ENCODE peak calls at places on chromosomes 2 and 18, in ten cellular contexts. A, M, N, Q, C, I, L, U, P and Z are unnamed samples.

GRCh38 chr2:144032566-144032965 is 487.4 kb downstream of the ZEB2 start:
- DNase-seq in A (no peak), M (no peak), N (no peak), Q (no peak), C (no peak), I (no peak), L (no peak), U (no peak), P (peak), Z (no peak)

GRCh38 chr2:191677091-191677645 is 768 bp upstream of the NABP1 start:
- DNase-seq in A (peak), M (peak), N (peak), Q (no peak), C (no peak), I (peak), L (peak), U (peak), P (peak), Z (peak)

GRCh38 chr2:105952131-105952530 is 207.4 kb downstream of the NCK2 start:
- DNase-seq in A (no peak), M (no peak), N (no peak), Q (no peak), C (no peak), I (no peak), L (no peak), U (no peak), P (no peak), Z (no peak)

GRCh38 chr2:26605195-26605968 is 35.8 kb downstream of the CIB4 start:
- DNase-seq in A (peak), M (peak), N (no peak), Q (peak), C (peak), I (peak), L (no peak), U (peak), P (peak), Z (no peak)

GRCh38 chr2:241963223-241963622 is 93.7 kb downstream of the RTP5 start:
- DNase-seq in A (no peak), M (no peak), N (no peak), Q (no peak), C (no peak), I (no peak), L (no peak), U (no peak), P (no peak), Z (no peak)

GRCh38 chr18:10437837-10438236 is 16.6 kb upstream of the APCDD1 start:
- DNase-seq in A (peak), M (no peak), N (no peak), Q (no peak), C (no peak), I (no peak), L (no peak), U (no peak), P (no peak), Z (no peak)

GRCh38 chr2:120986898-120987650 is 251.4 kb downstream of the GLI2 start:
- DNase-seq in A (no peak), M (no peak), N (no peak), Q (no peak), C (no peak), I (no peak), L (no peak), U (no peak), P (no peak), Z (no peak)

GRCh38 chr2:156792242-156792840 is 356.2 kb downstream of the GPD2 start:
- DNase-seq in A (no peak), M (no peak), N (no peak), Q (no peak), C (no peak), I (no peak), L (no peak), U (no peak), P (no peak), Z (no peak)

GRCh38 chr2:176554107-176555048 is 285.1 kb downstream of the MTX2 start:
- DNase-seq in A (peak), M (peak), N (peak), Q (peak), C (peak), I (peak), L (no peak), U (peak), P (peak), Z (no peak)

GRCh38 chr2:48781366-48781765 is 25.8 kb upstream of the LHCGR start:
- DNase-seq in A (no peak), M (no peak), N (no peak), Q (no peak), C (no peak), I (no peak), L (no peak), U (no peak), P (no peak), Z (no peak)

GRCh38 chr18:58687871-58688308 is 16.6 kb downstream of the MALT1 start:
- DNase-seq in A (no peak), M (no peak), N (no peak), Q (no peak), C (peak), I (no peak), L (no peak), U (no peak), P (no peak), Z (no peak)

GRCh38 chr18:57404345-57404744 is 30.8 kb upstream of the ONECUT2 start:
- DNase-seq in A (no peak), M (no peak), N (no peak), Q (no peak), C (no peak), I (no peak), L (no peak), U (no peak), P (no peak), Z (no peak)

GRCh38 chr2:38509322-38509946 is 93.3 kb downstream of the HNRNPLL start:
- DNase-seq in A (peak), M (no peak), N (no peak), Q (no peak), C (no peak), I (no peak), L (no peak), U (peak), P (peak), Z (no peak)

GRCh38 chr2:84776011-84776410 is 104.9 kb downstream of the TRABD2A start:
- DNase-seq in A (no peak), M (no peak), N (no peak), Q (no peak), C (no peak), I (no peak), L (no peak), U (no peak), P (peak), Z (no peak)

GRCh38 chr18:59470627-59471121 is 111.6 kb upstream of the LMAN1 start:
- DNase-seq in A (no peak), M (no peak), N (peak), Q (no peak), C (no peak), I (no peak), L (no peak), U (no peak), P (no peak), Z (no peak)

GRCh38 chr2:201257381-201257940 is 2.9 kb upstream of the CASP8 start:
- DNase-seq in A (peak), M (no peak), N (peak), Q (no peak), C (no peak), I (peak), L (peak), U (peak), P (peak), Z (peak)
- TF ChIP-seq POLR2A in A (no peak), M (no peak), N (no peak), Q (no peak), C (peak), I (no peak), L (no peak), U (no peak), P (no peak), Z (peak)

GRCh38 chr2:158729873-158730620 is 65.1 kb upstream of the DAPL1 start:
- DNase-seq in A (no peak), M (no peak), N (no peak), Q (no peak), C (no peak), I (no peak), L (no peak), U (no peak), P (no peak), Z (no peak)

GRCh38 chr2:158733430-158733755 is 61.7 kb upstream of the DAPL1 start:
- DNase-seq in A (no peak), M (no peak), N (no peak), Q (no peak), C (no peak), I (no peak), L (no peak), U (no peak), P (no peak), Z (no peak)

GRCh38 chr2:158730621-158730905 is 64.6 kb upstream of the DAPL1 start:
- DNase-seq in A (no peak), M (no peak), N (no peak), Q (no peak), C (no peak), I (no peak), L (no peak), U (no peak), P (no peak), Z (no peak)

GRCh38 chr2:158734442-158734841 is 60.7 kb upstream of the DAPL1 start:
- DNase-seq in A (no peak), M (no peak), N (no peak), Q (no peak), C (no peak), I (no peak), L (no peak), U (no peak), P (no peak), Z (no peak)

DNA sequence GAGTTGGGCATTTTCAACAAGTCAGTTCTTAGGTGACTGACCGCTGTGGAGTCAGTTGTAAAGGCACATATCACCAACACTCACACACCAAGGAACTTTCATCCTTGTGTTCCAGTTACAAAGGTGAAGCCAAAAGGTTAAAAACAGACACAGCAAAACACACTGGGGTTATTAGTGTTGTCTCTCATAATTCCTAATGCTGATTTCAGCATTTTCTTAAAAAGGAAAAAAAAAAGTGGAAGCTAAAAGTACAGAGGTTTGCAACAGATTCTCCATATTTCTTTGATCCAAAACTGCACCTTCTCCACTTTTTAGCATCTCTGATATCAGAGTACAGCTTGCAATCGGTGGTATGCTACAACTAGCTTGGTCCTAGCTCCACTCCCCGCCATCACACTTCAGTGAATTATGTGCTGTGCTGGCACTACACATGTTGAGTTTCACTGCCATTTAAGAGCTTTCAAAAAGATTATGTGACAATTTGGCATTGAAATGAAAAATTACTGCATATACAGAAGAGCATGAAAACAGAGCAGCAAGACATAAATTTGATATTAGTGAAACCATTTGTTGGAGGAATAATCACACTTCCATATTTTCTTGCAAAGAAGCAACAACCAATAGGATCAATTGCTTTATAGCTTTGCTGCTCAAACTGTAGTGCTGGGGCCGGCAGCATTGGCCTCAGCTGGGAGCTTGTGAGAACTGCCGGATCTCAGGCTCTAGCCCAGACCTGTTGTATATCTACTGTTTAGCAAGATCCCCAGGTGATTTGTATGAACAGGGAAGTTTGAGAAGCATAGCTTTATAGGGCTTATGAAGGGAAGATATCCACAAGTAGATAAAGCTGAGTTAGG is 62.3 kb upstream of the DAPL1 start:
- DNase-seq in A (no peak), M (no peak), N (no peak), Q (no peak), C (no peak), I (no peak), L (no peak), U (no peak), P (no peak), Z (no peak)
- TF ChIP-seq POLR2A in A (no peak), M (no peak), N (no peak), Q (no peak), C (no peak), I (no peak), L (no peak), U (no peak), P (no peak), Z (no peak)

DNA sequence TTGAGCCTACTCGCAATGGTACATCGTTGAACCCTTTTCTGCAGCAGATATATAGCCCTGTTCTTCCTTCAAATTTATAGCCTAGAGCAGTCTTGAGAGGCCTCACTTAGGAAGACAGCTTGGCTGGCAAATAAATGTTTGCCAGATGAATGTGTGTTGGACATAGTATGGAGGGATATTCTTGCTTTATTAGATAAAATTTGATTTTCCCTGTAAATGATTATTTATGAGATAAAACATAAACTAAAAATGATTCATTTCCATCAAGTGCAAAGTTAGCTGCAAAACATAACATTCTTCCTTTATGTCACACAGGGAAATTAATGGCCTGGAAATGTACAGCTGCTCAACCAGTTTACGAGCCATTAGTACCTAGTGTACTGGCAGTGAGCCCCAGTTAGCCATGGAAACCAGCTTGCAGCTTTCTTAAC is 82.5 kb downstream of the LIMS1 start:
- DNase-seq in A (no peak), M (no peak), N (no peak), Q (no peak), C (no peak), I (no peak), L (no peak), U (peak), P (peak), Z (no peak)
- TF ChIP-seq POLR2A in A (no peak), M (no peak), N (no peak), Q (no peak), C (no peak), I (no peak), L (no peak), U (no peak), P (no peak), Z (no peak)

GRCh38 chr2:202032841-202033316 is 776 bp upstream of the FZD7 start:
- DNase-seq in A (peak), M (no peak), N (peak), Q (peak), C (no peak), I (peak), L (peak), U (peak), P (peak), Z (no peak)

GRCh38 chr2:202034249-202035088 is 814 bp downstream of the FZD7 start:
- DNase-seq in A (peak), M (no peak), N (no peak), Q (peak), C (no peak), I (peak), L (no peak), U (no peak), P (no peak), Z (no peak)

GRCh38 chr2:202031261-202031986 is 2.2 kb upstream of the FZD7 start:
- DNase-seq in A (no peak), M (no peak), N (no peak), Q (no peak), C (no peak), I (no peak), L (no peak), U (no peak), P (no peak), Z (no peak)

GRCh38 chr2:202035089-202035940 is 1.7 kb downstream of the FZD7 start:
- DNase-seq in A (no peak), M (no peak), N (peak), Q (peak), C (no peak), I (peak), L (peak), U (no peak), P (peak), Z (no peak)

GRCh38 chr2:202033317-202034248 is at the start of gene FZD7:
- DNase-seq in A (peak), M (peak), N (peak), Q (peak), C (peak), I (peak), L (peak), U (peak), P (peak), Z (peak)
- TF ChIP-seq POLR2A in A (peak), M (no peak), N (peak), Q (peak), C (peak), I (peak), L (peak), U (peak), P (peak), Z (no peak)